ENCODE peak calls at places on chromosomes 13 and 19, in seven cellular contexts. E, T, X, A, I, H and M are unnamed samples.

GRCh38 chr13:80338781-80339577 is 1.9 kb downstream of the SPRY2 start:
- DNase-seq in E (peak; percentile 87), T (no peak), X (peak; percentile 36), A (peak; percentile 60), I (no peak), H (no peak), M (no peak)

GRCh38 chr13:110913322-110913721 is 1.5 kb downstream of the ANKRD10 start:
- DNase-seq in E (no peak), T (no peak), X (peak; percentile 6), A (peak; percentile 76), I (peak; percentile 33), H (no peak), M (no peak)

GRCh38 chr19:33192010-33192409 is 2.1 kb upstream of the LRP3 start:
- DNase-seq in E (no peak), T (no peak), X (no peak), A (no peak), I (no peak), H (no peak), M (no peak)

GRCh38 chr19:11405846-11406643 is 13.1 kb downstream of the RGL3 start:
- DNase-seq in E (no peak), T (peak; percentile 41), X (no peak), A (no peak), I (no peak), H (no peak), M (no peak)

GRCh38 chr19:41551212-41551610 is 24.8 kb upstream of the CEACAM21 start:
- DNase-seq in E (no peak), T (no peak), X (no peak), A (no peak), I (no peak), H (no peak), M (no peak)

GRCh38 chr13:79060216-79060615 is 345.8 kb downstream of the RBM26 start:
- DNase-seq in E (no peak), T (no peak), X (no peak), A (no peak), I (no peak), H (no peak), M (no peak)

GRCh38 chr19:10640361-10640760 is 13.8 kb upstream of the ILF3 start:
- DNase-seq in E (no peak), T (no peak), X (no peak), A (peak; percentile 58), I (no peak), H (no peak), M (no peak)

GRCh38 chr13:96652506-96652905 is 341.8 kb downstream of the OXGR1 start:
- DNase-seq in E (no peak), T (no peak), X (no peak), A (no peak), I (no peak), H (no peak), M (no peak)

GRCh38 chr19:46607441-46607841 is 6.3 kb downstream of the CALM3 start:
- DNase-seq in E (no peak), T (no peak), X (no peak), A (peak; percentile 6), I (no peak), H (no peak), M (no peak)

GRCh38 chr13:99415851-99416331 is 85.4 kb upstream of the TM9SF2 start:
- DNase-seq in E (no peak), T (no peak), X (no peak), A (no peak), I (peak; percentile 31), H (no peak), M (no peak)

GRCh38 chr13:41542281-41542680 is 84.9 kb downstream of the RGCC start:
- DNase-seq in E (no peak), T (no peak), X (no peak), A (no peak), I (no peak), H (no peak), M (no peak)

GRCh38 chr13:99996177-99996705 is 14.7 kb downstream of the ZIC2 start:
- DNase-seq in E (no peak), T (no peak), X (peak; percentile 31), A (no peak), I (no peak), H (no peak), M (no peak)

GRCh38 chr13:23060972-23061371 is 119.8 kb upstream of the SGCG start:
- DNase-seq in E (no peak), T (no peak), X (no peak), A (no peak), I (no peak), H (no peak), M (no peak)

GRCh38 chr19:497476-497860 is 1.2 kb downstream of the MADCAM1 start:
- DNase-seq in E (no peak), T (no peak), X (no peak), A (no peak), I (no peak), H (no peak), M (no peak)

GRCh38 chr13:52736891-52737290 is 2.7 kb downstream of the CNMD start:
- DNase-seq in E (no peak), T (no peak), X (no peak), A (no peak), I (no peak), H (no peak), M (no peak)

GRCh38 chr19:13153627-13154240 is 3.5 kb downstream of the IER2 start:
- DNase-seq in E (peak; percentile 48), T (no peak), X (peak; percentile 66), A (peak; percentile 47), I (no peak), H (no peak), M (no peak)

GRCh38 chr19:46240693-46241092 is 11.2 kb downstream of the IGFL1 start:
- DNase-seq in E (no peak), T (no peak), X (no peak), A (no peak), I (no peak), H (no peak), M (no peak)

GRCh38 chr19:45038931-45039893 is at the start of gene CLASRP:
- DNase-seq in E (peak; percentile 90), T (peak; percentile 82), X (peak; percentile 94), A (peak; percentile 94), I (peak; percentile 88), H (peak; percentile 81), M (peak; percentile 89)

GRCh38 chr19:13022111-13022858 is 27.0 kb downstream of the NFIX start:
- DNase-seq in E (peak; percentile 65), T (no peak), X (no peak), A (no peak), I (no peak), H (no peak), M (no peak)

GRCh38 chr13:27619711-27620376 is 485 bp downstream of the LNX2 start:
- DNase-seq in E (peak; percentile 51), T (peak; percentile 12), X (peak; percentile 79), A (peak; percentile 57), I (peak; percentile 58), H (peak; percentile 13), M (peak; percentile 47)

GRCh38 chr13:103354189-103354588 is 288.0 kb upstream of the SLC10A2 start:
- DNase-seq in E (no peak), T (no peak), X (no peak), A (no peak), I (no peak), H (no peak), M (no peak)

GRCh38 chr13:29103036-29103800 is 283.1 kb downstream of the MTUS2 start:
- DNase-seq in E (no peak), T (no peak), X (no peak), A (no peak), I (no peak), H (no peak), M (no peak)